ENCODE peak calls at places on chromosomes 11 and 22, in seven cellular contexts. One of them, this sample, is unnamed.

GRCh38 chr11:116605543-116605942 is 167.2 kb downstream of the BUD13 start:
- DNase-seq in HS-5: no peak
- DNase-seq in HT-29: peak; percentile 79
- DNase-seq in anterior cingulate cortex: no peak
- DNase-seq in foreskin melanocyte: no peak
- DNase-seq in GM04504: no peak
- DNase-seq in hypothalamus: no peak
- DNase-seq in this sample: no peak

GRCh38 chr11:124716596-124716995 is 23.1 kb upstream of the NRGN start:
- DNase-seq in HS-5: peak; percentile 14
- DNase-seq in HT-29: no peak
- DNase-seq in anterior cingulate cortex: no peak
- DNase-seq in foreskin melanocyte: no peak
- DNase-seq in GM04504: no peak
- DNase-seq in hypothalamus: no peak
- DNase-seq in this sample: no peak

GRCh38 chr11:44992181-44992582 is 41.5 kb upstream of the TP53I11 start:
- DNase-seq in HS-5: no peak
- DNase-seq in HT-29: no peak
- DNase-seq in anterior cingulate cortex: no peak
- DNase-seq in foreskin melanocyte: no peak
- DNase-seq in GM04504: no peak
- DNase-seq in hypothalamus: no peak
- DNase-seq in this sample: peak; percentile 76

GRCh38 chr11:9170450-9170849 is 79.1 kb upstream of the SCUBE2 start:
- DNase-seq in HS-5: no peak
- DNase-seq in HT-29: no peak
- DNase-seq in anterior cingulate cortex: no peak
- DNase-seq in foreskin melanocyte: no peak
- DNase-seq in GM04504: no peak
- DNase-seq in hypothalamus: no peak
- DNase-seq in this sample: no peak

GRCh38 chr22:46963672-46964545 is 201.5 kb downstream of the TBC1D22A start:
- DNase-seq in HS-5: no peak
- DNase-seq in HT-29: no peak
- DNase-seq in anterior cingulate cortex: no peak
- DNase-seq in foreskin melanocyte: no peak
- DNase-seq in GM04504: no peak
- DNase-seq in hypothalamus: no peak
- DNase-seq in this sample: peak; percentile 15

GRCh38 chr11:43518407-43519165 is 159.9 kb downstream of the TTC17 start:
- DNase-seq in HS-5: no peak
- DNase-seq in HT-29: no peak
- DNase-seq in anterior cingulate cortex: no peak
- DNase-seq in foreskin melanocyte: peak; percentile 20
- DNase-seq in GM04504: no peak
- DNase-seq in hypothalamus: no peak
- DNase-seq in this sample: no peak

GRCh38 chr11:44351006-44351660 is 41.2 kb upstream of the ALX4 start:
- DNase-seq in HS-5: no peak
- DNase-seq in HT-29: no peak
- DNase-seq in anterior cingulate cortex: no peak
- DNase-seq in foreskin melanocyte: no peak
- DNase-seq in GM04504: no peak
- DNase-seq in hypothalamus: no peak
- DNase-seq in this sample: no peak

GRCh38 chr22:28817919-28818859 is 17.8 kb upstream of the XBP1 start:
- DNase-seq in HS-5: no peak
- DNase-seq in HT-29: peak; percentile 76
- DNase-seq in anterior cingulate cortex: no peak
- DNase-seq in foreskin melanocyte: no peak
- DNase-seq in GM04504: no peak
- DNase-seq in hypothalamus: no peak
- DNase-seq in this sample: no peak

GRCh38 chr11:97847730-97848129 is 1173.0 kb upstream of the CNTN5 start:
- DNase-seq in HS-5: no peak
- DNase-seq in HT-29: no peak
- DNase-seq in anterior cingulate cortex: no peak
- DNase-seq in foreskin melanocyte: no peak
- DNase-seq in GM04504: no peak
- DNase-seq in hypothalamus: no peak
- DNase-seq in this sample: no peak

GRCh38 chr11:109789911-109790310 is 303.3 kb upstream of the ZC3H12C start:
- DNase-seq in HS-5: no peak
- DNase-seq in HT-29: no peak
- DNase-seq in anterior cingulate cortex: no peak
- DNase-seq in foreskin melanocyte: no peak
- DNase-seq in GM04504: peak; percentile 47
- DNase-seq in hypothalamus: no peak
- DNase-seq in this sample: no peak

GRCh38 chr22:38239101-38239761 is 33.6 kb downstream of the TMEM184B start:
- DNase-seq in HS-5: peak; percentile 96
- DNase-seq in HT-29: peak; percentile 81
- DNase-seq in anterior cingulate cortex: no peak
- DNase-seq in foreskin melanocyte: no peak
- DNase-seq in GM04504: peak; percentile 94
- DNase-seq in hypothalamus: no peak
- DNase-seq in this sample: no peak

GRCh38 chr11:120337133-120337895 is 1.1 kb downstream of the ARHGEF12 start:
- DNase-seq in HS-5: no peak
- DNase-seq in HT-29: peak; percentile 61
- DNase-seq in anterior cingulate cortex: no peak
- DNase-seq in foreskin melanocyte: no peak
- DNase-seq in GM04504: no peak
- DNase-seq in hypothalamus: peak; percentile 35
- DNase-seq in this sample: no peak

GRCh38 chr11:71106671-71107070 is 145.7 kb downstream of the SHANK2 start:
- DNase-seq in HS-5: no peak
- DNase-seq in HT-29: no peak
- DNase-seq in anterior cingulate cortex: no peak
- DNase-seq in foreskin melanocyte: no peak
- DNase-seq in GM04504: no peak
- DNase-seq in hypothalamus: no peak
- DNase-seq in this sample: no peak

GRCh38 chr11:9615031-9615451 is 41.6 kb downstream of the WEE1 start:
- DNase-seq in HS-5: no peak
- DNase-seq in HT-29: no peak
- DNase-seq in anterior cingulate cortex: no peak
- DNase-seq in foreskin melanocyte: no peak
- DNase-seq in GM04504: no peak
- DNase-seq in hypothalamus: no peak
- DNase-seq in this sample: no peak

GRCh38 chr22:39997939-39998726 is 3.4 kb downstream of the FAM83F start:
- DNase-seq in HS-5: no peak
- DNase-seq in HT-29: peak; percentile 51
- DNase-seq in anterior cingulate cortex: no peak
- DNase-seq in foreskin melanocyte: no peak
- DNase-seq in GM04504: no peak
- DNase-seq in hypothalamus: no peak
- DNase-seq in this sample: peak; percentile 44

GRCh38 chr11:116879789-116880402 is 42.5 kb upstream of the APOA1 start:
- DNase-seq in HS-5: peak; percentile 39
- DNase-seq in HT-29: peak; percentile 80
- DNase-seq in anterior cingulate cortex: no peak
- DNase-seq in foreskin melanocyte: peak; percentile 63
- DNase-seq in GM04504: no peak
- DNase-seq in hypothalamus: no peak
- DNase-seq in this sample: peak; percentile 73

GRCh38 chr11:92711913-92712312 is 257.5 kb upstream of the MTNR1B start:
- DNase-seq in HS-5: no peak
- DNase-seq in HT-29: no peak
- DNase-seq in anterior cingulate cortex: no peak
- DNase-seq in foreskin melanocyte: no peak
- DNase-seq in GM04504: no peak
- DNase-seq in hypothalamus: no peak
- DNase-seq in this sample: peak; percentile 19

GRCh38 chr22:29245626-29246385 is 22.0 kb downstream of the RHBDD3 start:
- DNase-seq in HS-5: peak; percentile 19
- DNase-seq in HT-29: peak; percentile 78
- DNase-seq in anterior cingulate cortex: no peak
- DNase-seq in foreskin melanocyte: no peak
- DNase-seq in GM04504: no peak
- DNase-seq in hypothalamus: no peak
- DNase-seq in this sample: peak; percentile 30

GRCh38 chr11:125084761-125085231 is 21.7 kb downstream of the SLC37A2 start:
- DNase-seq in HS-5: no peak
- DNase-seq in HT-29: no peak
- DNase-seq in anterior cingulate cortex: no peak
- DNase-seq in foreskin melanocyte: no peak
- DNase-seq in GM04504: no peak
- DNase-seq in hypothalamus: no peak
- DNase-seq in this sample: no peak

GRCh38 chr11:76769645-76770586 is 13.2 kb upstream of the TSKU start:
- DNase-seq in HS-5: no peak
- DNase-seq in HT-29: peak; percentile 93
- DNase-seq in anterior cingulate cortex: no peak
- DNase-seq in foreskin melanocyte: no peak
- DNase-seq in GM04504: no peak
- DNase-seq in hypothalamus: no peak
- DNase-seq in this sample: no peak

GRCh38 chr11:1640076-1640946 is 10.7 kb downstream of the KRTAP5-5 start:
- DNase-seq in HS-5: no peak
- DNase-seq in HT-29: peak; percentile 63
- DNase-seq in anterior cingulate cortex: no peak
- DNase-seq in foreskin melanocyte: no peak
- DNase-seq in GM04504: no peak
- DNase-seq in hypothalamus: no peak
- DNase-seq in this sample: peak; percentile 35

GRCh38 chr11:83521647-83522596 is 235.8 kb upstream of the CCDC90B start:
- DNase-seq in HS-5: no peak
- DNase-seq in HT-29: peak; percentile 27
- DNase-seq in anterior cingulate cortex: no peak
- DNase-seq in foreskin melanocyte: no peak
- DNase-seq in GM04504: peak; percentile 13
- DNase-seq in hypothalamus: no peak
- DNase-seq in this sample: peak; percentile 48

GRCh38 chr11:132123449-132123848 is 753.0 kb downstream of the NTM start:
- DNase-seq in HS-5: no peak
- DNase-seq in HT-29: no peak
- DNase-seq in anterior cingulate cortex: no peak
- DNase-seq in foreskin melanocyte: no peak
- DNase-seq in GM04504: no peak
- DNase-seq in hypothalamus: no peak
- DNase-seq in this sample: no peak

GRCh38 chr11:20474176-20474950 is 86.8 kb downstream of the PRMT3 start:
- DNase-seq in HS-5: no peak
- DNase-seq in HT-29: no peak
- DNase-seq in anterior cingulate cortex: no peak
- DNase-seq in foreskin melanocyte: no peak
- DNase-seq in GM04504: no peak
- DNase-seq in hypothalamus: no peak
- DNase-seq in this sample: peak; percentile 55

GRCh38 chr11:121099885-121100284 is 1.2 kb upstream of the TECTA start:
- DNase-seq in HS-5: no peak
- DNase-seq in HT-29: no peak
- DNase-seq in anterior cingulate cortex: no peak
- DNase-seq in foreskin melanocyte: no peak
- DNase-seq in GM04504: no peak
- DNase-seq in hypothalamus: no peak
- DNase-seq in this sample: no peak

GRCh38 chr11:48020092-48020755 is 39.9 kb downstream of the PTPRJ start:
- DNase-seq in HS-5: no peak
- DNase-seq in HT-29: no peak
- DNase-seq in anterior cingulate cortex: no peak
- DNase-seq in foreskin melanocyte: no peak
- DNase-seq in GM04504: no peak
- DNase-seq in hypothalamus: no peak
- DNase-seq in this sample: no peak

GRCh38 chr11:65043881-65044501 is 3.0 kb downstream of the SAC3D1 start:
- DNase-seq in HS-5: peak; percentile 47
- DNase-seq in HT-29: no peak
- DNase-seq in anterior cingulate cortex: no peak
- DNase-seq in foreskin melanocyte: no peak
- DNase-seq in GM04504: peak; percentile 45
- DNase-seq in hypothalamus: no peak
- DNase-seq in this sample: no peak

GRCh38 chr11:20035701-20036601 is 124.3 kb downstream of the DBX1 start:
- DNase-seq in HS-5: peak; percentile 76
- DNase-seq in HT-29: no peak
- DNase-seq in anterior cingulate cortex: no peak
- DNase-seq in foreskin melanocyte: no peak
- DNase-seq in GM04504: peak; percentile 88
- DNase-seq in hypothalamus: no peak
- DNase-seq in this sample: peak; percentile 84

GRCh38 chr11:33557201-33557600 is 143.4 kb downstream of the C11orf91 start:
- DNase-seq in HS-5: peak; percentile 72
- DNase-seq in HT-29: no peak
- DNase-seq in anterior cingulate cortex: no peak
- DNase-seq in foreskin melanocyte: peak; percentile 54
- DNase-seq in GM04504: peak; percentile 58
- DNase-seq in hypothalamus: no peak
- DNase-seq in this sample: no peak

GRCh38 chr11:69644071-69644961 is 3.4 kb downstream of the CCND1 start:
- DNase-seq in HS-5: no peak
- DNase-seq in HT-29: peak; percentile 89
- DNase-seq in anterior cingulate cortex: no peak
- DNase-seq in foreskin melanocyte: no peak
- DNase-seq in GM04504: peak; percentile 74
- DNase-seq in hypothalamus: no peak
- DNase-seq in this sample: no peak

GRCh38 chr22:26806445-26807170 is 149.2 kb downstream of the MIAT start:
- DNase-seq in HS-5: no peak
- DNase-seq in HT-29: no peak
- DNase-seq in anterior cingulate cortex: no peak
- DNase-seq in foreskin melanocyte: no peak
- DNase-seq in GM04504: no peak
- DNase-seq in hypothalamus: no peak
- DNase-seq in this sample: peak; percentile 26

GRCh38 chr22:36988075-36988474 is 31.2 kb downstream of the TST start:
- DNase-seq in HS-5: no peak
- DNase-seq in HT-29: no peak
- DNase-seq in anterior cingulate cortex: no peak
- DNase-seq in foreskin melanocyte: no peak
- DNase-seq in GM04504: no peak
- DNase-seq in hypothalamus: no peak
- DNase-seq in this sample: no peak

GRCh38 chr11:119188067-119188466 is 2.8 kb downstream of the NHERF4 start:
- DNase-seq in HS-5: no peak
- DNase-seq in HT-29: no peak
- DNase-seq in anterior cingulate cortex: no peak
- DNase-seq in foreskin melanocyte: no peak
- DNase-seq in GM04504: no peak
- DNase-seq in hypothalamus: no peak
- DNase-seq in this sample: no peak

GRCh38 chr11:78654071-78654470 is 79.4 kb upstream of the NARS2 start:
- DNase-seq in HS-5: no peak
- DNase-seq in HT-29: no peak
- DNase-seq in anterior cingulate cortex: no peak
- DNase-seq in foreskin melanocyte: no peak
- DNase-seq in GM04504: no peak
- DNase-seq in hypothalamus: no peak
- DNase-seq in this sample: no peak

GRCh38 chr11:67376873-67377808 is 3.7 kb upstream of the CLCF1 start:
- DNase-seq in HS-5: no peak
- DNase-seq in HT-29: peak; percentile 84
- DNase-seq in anterior cingulate cortex: no peak
- DNase-seq in foreskin melanocyte: no peak
- DNase-seq in GM04504: no peak
- DNase-seq in hypothalamus: no peak
- DNase-seq in this sample: no peak

GRCh38 chr22:30185129-30185528 is 61.4 kb downstream of the LIF start:
- DNase-seq in HS-5: no peak
- DNase-seq in HT-29: no peak
- DNase-seq in anterior cingulate cortex: no peak
- DNase-seq in foreskin melanocyte: no peak
- DNase-seq in GM04504: no peak
- DNase-seq in hypothalamus: no peak
- DNase-seq in this sample: no peak

GRCh38 chr22:42848941-42849340 is 8.1 kb downstream of the ARFGAP3 start:
- DNase-seq in HS-5: no peak
- DNase-seq in HT-29: no peak
- DNase-seq in anterior cingulate cortex: no peak
- DNase-seq in foreskin melanocyte: no peak
- DNase-seq in GM04504: no peak
- DNase-seq in hypothalamus: no peak
- DNase-seq in this sample: no peak

GRCh38 chr11:133146697-133147306 is 385.5 kb downstream of the OPCML start:
- DNase-seq in HS-5: no peak
- DNase-seq in HT-29: no peak
- DNase-seq in anterior cingulate cortex: no peak
- DNase-seq in foreskin melanocyte: no peak
- DNase-seq in GM04504: no peak
- DNase-seq in hypothalamus: no peak
- DNase-seq in this sample: no peak

This sample was measured in NCI-H446.